ENCODE peak calls at places on chromosomes 1 and 21, in five cellular contexts. One of them, this sample, is unnamed.

GRCh38 chr1:33060579-33061083 is 20.3 kb upstream of the AZIN2 start:
- DNase-seq in stomach: no peak
- DNase-seq in PC-3: peak; percentile 61
- DNase-seq in WTC11: no peak
- DNase-seq in RWPE2: no peak
- DNase-seq in this sample: no peak

GRCh38 chr1:112618721-112619517 is at the start of gene ST7L:
- DNase-seq in WTC11: peak; percentile 72
- DNase-seq in RWPE2: peak; percentile 73
- DNase-seq in stomach: peak; percentile 73
- DNase-seq in PC-3: peak; percentile 63
- DNase-seq in this sample: peak; percentile 30

GRCh38 chr1:19762175-19762779 is 37.4 kb downstream of the TMCO4 start:
- DNase-seq in RWPE2: no peak
- DNase-seq in PC-3: peak; percentile 57
- DNase-seq in WTC11: peak; percentile 73
- DNase-seq in stomach: peak; percentile 35
- DNase-seq in this sample: no peak

GRCh38 chr21:26067836-26068401 is 102.7 kb downstream of the APP start:
- DNase-seq in PC-3: no peak
- DNase-seq in stomach: no peak
- DNase-seq in WTC11: no peak
- DNase-seq in RWPE2: no peak
- DNase-seq in this sample: no peak

GRCh38 chr1:91578320-91579109 is 77.9 kb downstream of the CDC7 start:
- DNase-seq in RWPE2: no peak
- DNase-seq in PC-3: peak; percentile 35
- DNase-seq in WTC11: no peak
- DNase-seq in stomach: no peak
- DNase-seq in this sample: no peak

GRCh38 chr1:242147096-242147976 is 148.4 kb upstream of the MAP1LC3C start:
- DNase-seq in PC-3: peak; percentile 70
- DNase-seq in WTC11: no peak
- DNase-seq in RWPE2: no peak
- DNase-seq in stomach: no peak
- DNase-seq in this sample: no peak

GRCh38 chr1:231683439-231684165 is 57.0 kb downstream of the DISC1 start:
- DNase-seq in WTC11: no peak
- DNase-seq in RWPE2: no peak
- DNase-seq in stomach: no peak
- DNase-seq in PC-3: no peak
- DNase-seq in this sample: no peak

GRCh38 chr1:88678405-88678804 is 5.7 kb upstream of the PKN2 start:
- DNase-seq in RWPE2: no peak
- DNase-seq in PC-3: peak; percentile 65
- DNase-seq in stomach: no peak
- DNase-seq in WTC11: no peak
- DNase-seq in this sample: no peak

GRCh38 chr1:9794081-9794480 is 29.7 kb downstream of the CLSTN1 start:
- DNase-seq in RWPE2: no peak
- DNase-seq in PC-3: no peak
- DNase-seq in WTC11: no peak
- DNase-seq in stomach: no peak
- DNase-seq in this sample: no peak

GRCh38 chr1:9797049-9797448 is 26.7 kb downstream of the CLSTN1 start:
- DNase-seq in RWPE2: no peak
- DNase-seq in PC-3: no peak
- DNase-seq in WTC11: no peak
- DNase-seq in stomach: no peak
- DNase-seq in this sample: no peak

GRCh38 chr1:9793291-9793690 is 30.5 kb downstream of the CLSTN1 start:
- DNase-seq in stomach: no peak
- DNase-seq in RWPE2: no peak
- DNase-seq in PC-3: no peak
- DNase-seq in WTC11: no peak
- DNase-seq in this sample: no peak

GRCh38 chr1:9787702-9788101 is 36.1 kb downstream of the CLSTN1 start:
- DNase-seq in RWPE2: no peak
- DNase-seq in WTC11: no peak
- DNase-seq in PC-3: no peak
- DNase-seq in stomach: no peak
- DNase-seq in this sample: no peak

DNA sequence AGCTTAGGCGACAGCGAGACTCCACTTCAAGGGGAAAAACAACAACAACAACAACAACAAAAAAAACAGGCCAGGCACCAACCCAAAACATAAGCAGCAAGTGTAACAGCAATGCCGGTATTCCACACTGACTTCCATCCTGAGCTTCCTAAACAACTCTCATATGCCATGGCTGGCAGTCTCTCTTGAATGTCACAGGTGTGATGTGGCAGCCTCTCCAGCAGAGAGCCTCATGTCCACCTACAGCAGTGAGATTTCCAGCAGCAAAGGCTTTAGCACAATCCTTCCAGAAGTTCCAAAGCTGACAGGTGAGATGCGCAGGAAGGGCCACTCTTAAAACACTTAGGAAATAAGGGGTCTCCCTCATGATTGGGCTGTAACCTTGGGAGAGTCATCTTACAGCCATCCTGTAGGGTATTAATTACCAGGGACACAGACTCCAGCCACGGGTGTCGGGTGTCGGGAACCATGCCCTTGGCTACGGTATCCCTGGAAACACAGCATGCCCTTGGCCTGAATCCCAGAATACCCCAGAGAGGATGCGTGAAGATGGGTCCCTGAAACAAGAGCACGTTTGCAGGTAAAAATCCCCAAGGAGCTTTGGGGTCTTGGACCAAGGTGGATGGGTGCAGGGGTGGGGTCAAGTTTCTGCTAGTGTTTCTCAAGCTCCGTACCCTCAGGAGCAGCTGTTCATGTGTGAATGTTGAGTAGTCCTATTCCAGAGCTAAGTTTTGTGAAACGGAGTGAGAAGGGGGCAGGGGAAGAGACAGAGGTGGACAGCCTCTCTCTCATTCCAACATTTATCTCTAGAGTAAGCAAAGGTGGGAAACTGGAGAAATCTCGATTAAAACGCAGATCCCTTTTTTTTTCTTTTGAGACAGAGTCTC is 31.4 kb downstream of the CLSTN1 start:
- DNase-seq in WTC11: peak; percentile 62
- DNase-seq in stomach: no peak
- DNase-seq in PC-3: peak; percentile 21
- DNase-seq in RWPE2: no peak
- DNase-seq in this sample: no peak
- TF ChIP-seq CTCF in WTC11: no peak
- TF ChIP-seq CTCF in stomach: no peak
- TF ChIP-seq CTCF in PC-3: peak; percentile 39
- TF ChIP-seq CTCF in RWPE2: no peak
- TF ChIP-seq CTCF in this sample: no peak

DNA sequence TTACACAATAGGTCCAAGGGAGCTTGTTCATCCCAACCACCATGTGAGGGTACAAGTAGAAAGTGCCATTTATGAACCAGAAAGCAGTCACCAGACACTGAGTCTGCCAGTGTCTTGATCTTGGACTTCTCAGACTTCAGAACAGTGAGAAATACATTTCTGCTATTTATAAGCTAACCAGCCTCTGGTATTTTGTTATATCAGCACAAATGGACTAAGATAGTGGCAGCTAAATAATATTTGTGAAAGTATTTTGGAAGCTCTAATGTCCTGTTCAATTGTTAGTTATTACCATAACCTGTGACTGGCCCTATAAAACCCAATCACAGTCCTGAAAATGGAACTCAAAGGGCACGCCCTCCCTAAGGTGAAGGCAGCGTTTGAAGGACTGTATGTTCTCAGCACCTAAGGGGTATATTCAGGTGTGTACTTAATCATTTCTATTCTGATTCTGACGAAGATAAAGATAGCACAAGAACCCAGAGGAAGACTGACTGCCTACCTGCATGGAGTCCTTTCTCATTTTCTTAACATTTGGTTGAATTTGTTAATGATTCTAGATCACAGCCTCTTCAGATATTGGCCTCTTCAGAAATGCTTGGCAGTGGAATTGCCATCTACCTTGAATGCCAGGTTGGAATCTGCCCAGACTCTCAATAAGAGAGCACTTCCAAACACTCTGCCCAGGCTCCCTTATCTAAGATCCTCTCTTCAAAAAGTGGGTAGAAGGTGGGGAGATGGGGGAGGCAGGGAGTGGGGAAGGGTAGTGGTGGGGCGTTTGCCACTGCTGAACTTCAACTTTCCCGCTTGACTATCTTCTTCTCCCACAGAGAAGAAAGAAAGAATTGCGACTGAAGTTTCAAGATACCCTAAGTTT is 104.0 kb upstream of the PPP2R5A start:
- DNase-seq in RWPE2: no peak
- DNase-seq in stomach: no peak
- DNase-seq in WTC11: no peak
- DNase-seq in PC-3: no peak
- DNase-seq in this sample: no peak
- TF ChIP-seq CTCF in RWPE2: no peak
- TF ChIP-seq CTCF in stomach: no peak
- TF ChIP-seq CTCF in WTC11: no peak
- TF ChIP-seq CTCF in PC-3: no peak
- TF ChIP-seq CTCF in this sample: no peak

GRCh38 chr1:23083714-23084480 is 64.6 kb downstream of the KDM1A start:
- DNase-seq in RWPE2: no peak
- DNase-seq in PC-3: no peak
- DNase-seq in stomach: no peak
- DNase-seq in WTC11: no peak
- DNase-seq in this sample: no peak

GRCh38 chr1:23079025-23079424 is 59.8 kb downstream of the KDM1A start:
- DNase-seq in RWPE2: no peak
- DNase-seq in PC-3: peak; percentile 16
- DNase-seq in stomach: no peak
- DNase-seq in WTC11: no peak
- DNase-seq in this sample: no peak

GRCh38 chr1:23080885-23081284 is 61.6 kb downstream of the KDM1A start:
- DNase-seq in PC-3: no peak
- DNase-seq in stomach: no peak
- DNase-seq in RWPE2: no peak
- DNase-seq in WTC11: no peak
- DNase-seq in this sample: no peak

GRCh38 chr1:23084880-23085279 is 65.6 kb downstream of the KDM1A start:
- DNase-seq in WTC11: no peak
- DNase-seq in RWPE2: no peak
- DNase-seq in stomach: no peak
- DNase-seq in PC-3: no peak
- DNase-seq in this sample: no peak

GRCh38 chr1:23081376-23081775 is 62.1 kb downstream of the KDM1A start:
- DNase-seq in WTC11: peak; percentile 22
- DNase-seq in stomach: no peak
- DNase-seq in RWPE2: no peak
- DNase-seq in PC-3: peak; percentile 21
- DNase-seq in this sample: no peak
- TF ChIP-seq CTCF in WTC11: peak; percentile 26
- TF ChIP-seq CTCF in stomach: no peak
- TF ChIP-seq CTCF in RWPE2: peak; percentile 33
- TF ChIP-seq CTCF in PC-3: peak; percentile 51
- TF ChIP-seq CTCF in this sample: no peak

DNA sequence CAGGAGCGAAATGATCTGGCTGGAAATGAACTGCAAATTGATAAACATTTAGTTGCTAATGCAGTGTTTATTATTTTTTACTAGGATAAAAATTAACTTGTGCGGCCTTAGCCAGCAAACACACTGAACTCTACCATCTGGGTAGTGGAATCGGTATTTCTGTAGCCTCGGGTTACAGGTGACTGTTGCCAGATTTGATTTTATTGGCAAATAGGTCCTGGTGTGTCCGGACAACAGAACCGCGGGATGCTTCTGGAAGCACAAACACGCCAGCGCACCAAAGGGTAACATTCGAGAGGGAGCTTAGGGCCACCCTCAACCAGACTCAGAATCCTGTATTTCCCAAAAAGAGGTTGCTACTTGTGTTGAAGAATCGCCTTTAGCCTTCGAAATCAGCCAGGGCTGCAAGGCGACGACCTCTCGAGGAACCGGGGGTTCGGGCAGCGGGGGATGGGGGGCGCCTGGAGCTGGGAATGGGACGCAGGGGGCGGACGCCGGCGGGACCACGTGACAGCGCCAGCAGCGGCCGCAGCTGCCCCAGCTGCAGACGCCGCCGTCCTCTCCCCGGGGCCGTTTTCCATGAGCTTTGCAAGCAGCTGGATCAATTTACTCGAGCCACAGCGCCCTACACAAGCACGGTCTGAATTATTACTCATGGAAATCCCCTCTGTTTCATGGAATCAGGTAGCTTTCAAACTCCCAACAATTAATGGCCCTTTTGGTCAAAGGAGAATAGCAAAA is 158.8 kb downstream of the TOMM20 start:
- DNase-seq in WTC11: peak; percentile 76
- DNase-seq in RWPE2: no peak
- DNase-seq in PC-3: peak; percentile 39
- DNase-seq in stomach: peak; percentile 63
- DNase-seq in this sample: no peak
- TF ChIP-seq CTCF in WTC11: no peak
- TF ChIP-seq CTCF in RWPE2: no peak
- TF ChIP-seq CTCF in PC-3: no peak
- TF ChIP-seq CTCF in stomach: no peak
- TF ChIP-seq CTCF in this sample: no peak

GRCh38 chr1:162500805-162501204 is 3.2 kb downstream of the UHMK1 start:
- DNase-seq in PC-3: no peak
- DNase-seq in stomach: no peak
- DNase-seq in WTC11: no peak
- DNase-seq in RWPE2: no peak
- DNase-seq in this sample: no peak

GRCh38 chr1:162497104-162497722 is 405 bp upstream of the UHMK1 start:
- DNase-seq in PC-3: no peak
- DNase-seq in stomach: no peak
- DNase-seq in RWPE2: no peak
- DNase-seq in WTC11: peak; percentile 26
- DNase-seq in this sample: no peak

GRCh38 chr1:162498442-162498785 is 796 bp downstream of the UHMK1 start:
- DNase-seq in RWPE2: no peak
- DNase-seq in WTC11: no peak
- DNase-seq in stomach: no peak
- DNase-seq in PC-3: peak; percentile 16
- DNase-seq in this sample: no peak

GRCh38 chr1:162502077-162502476 is 4.5 kb downstream of the UHMK1 start:
- DNase-seq in RWPE2: no peak
- DNase-seq in stomach: no peak
- DNase-seq in PC-3: no peak
- DNase-seq in WTC11: no peak
- DNase-seq in this sample: no peak

DNA sequence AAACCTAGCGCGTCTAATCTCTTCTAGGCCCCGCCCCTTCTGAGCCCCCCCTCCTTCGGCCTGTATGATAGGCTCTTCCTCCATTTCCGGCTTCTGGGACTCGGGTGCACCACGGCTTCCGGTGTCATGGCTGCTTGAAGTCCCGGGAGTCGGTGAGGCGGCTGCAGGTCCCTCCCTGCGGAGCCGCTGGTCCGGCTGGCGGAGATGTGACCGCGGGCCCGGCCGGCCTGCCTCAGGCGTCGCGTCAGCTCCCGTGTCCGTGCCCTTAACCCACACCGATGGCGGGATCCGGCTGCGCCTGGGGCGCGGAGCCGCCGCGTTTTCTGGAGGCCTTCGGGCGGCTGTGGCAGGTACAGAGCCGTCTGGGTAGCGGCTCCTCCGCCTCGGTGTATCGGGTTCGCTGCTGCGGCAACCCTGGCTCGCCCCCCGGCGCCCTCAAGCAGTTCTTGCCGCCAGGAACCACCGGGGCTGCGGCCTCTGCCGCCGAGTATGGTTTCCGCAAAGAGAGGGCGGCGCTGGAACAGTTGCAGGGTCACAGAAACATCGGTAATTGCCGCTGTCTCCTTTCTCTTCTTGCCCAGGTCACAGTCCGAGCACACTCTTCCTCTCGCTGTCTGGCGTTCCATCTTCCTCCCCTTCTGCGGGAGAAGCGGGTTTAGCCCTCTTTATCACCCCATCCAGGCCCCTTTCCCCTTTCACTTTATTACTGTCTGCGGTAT is at the start of gene UHMK1:
- DNase-seq in stomach: peak; percentile 91
- DNase-seq in RWPE2: peak; percentile 89
- DNase-seq in PC-3: peak; percentile 91
- DNase-seq in WTC11: peak; percentile 81
- DNase-seq in this sample: peak; percentile 80
- TF ChIP-seq CTCF in stomach: no peak
- TF ChIP-seq CTCF in RWPE2: no peak
- TF ChIP-seq CTCF in PC-3: no peak
- TF ChIP-seq CTCF in WTC11: no peak
- TF ChIP-seq CTCF in this sample: no peak